ENCODE peak calls at places on chromosomes 6 and 20, in ten cellular contexts. One of them, this sample, is unnamed.
A peak's percentile ranks its signal among the peaks of the same experiment; 100 is the strongest.

GRCh38 chr6:104575536-104575935 is 284.2 kb downstream of the HACE1 start:
- DNase-seq in EH: no peak
- DNase-seq in GM13977: no peak
- DNase-seq in cardiac muscle cell: no peak
- DNase-seq in NCI-H1092: no peak
- DNase-seq in AG10803: no peak
- DNase-seq in CD8-positive, alpha-beta T cell: no peak
- DNase-seq in SW480: no peak
- DNase-seq in NCI-H1417: no peak
- DNase-seq in GM04503: no peak
- DNase-seq in this sample: no peak

GRCh38 chr6:15268130-15268908 is 22.4 kb downstream of the JARID2 start:
- DNase-seq in EH: peak; percentile 48
- DNase-seq in GM13977: no peak
- DNase-seq in cardiac muscle cell: peak; percentile 49
- DNase-seq in NCI-H1092: no peak
- DNase-seq in AG10803: no peak
- DNase-seq in CD8-positive, alpha-beta T cell: no peak
- DNase-seq in SW480: no peak
- DNase-seq in NCI-H1417: no peak
- DNase-seq in GM04503: no peak
- DNase-seq in this sample: no peak

GRCh38 chr6:147909645-147910044 is 401.2 kb downstream of the SAMD5 start:
- DNase-seq in EH: peak; percentile 61
- DNase-seq in GM13977: no peak
- DNase-seq in cardiac muscle cell: no peak
- DNase-seq in NCI-H1092: no peak
- DNase-seq in AG10803: no peak
- DNase-seq in CD8-positive, alpha-beta T cell: no peak
- DNase-seq in SW480: no peak
- DNase-seq in NCI-H1417: no peak
- DNase-seq in GM04503: no peak
- DNase-seq in this sample: no peak

GRCh38 chr6:89487864-89488263 is 54.9 kb downstream of the ANKRD6 start:
- DNase-seq in EH: no peak
- DNase-seq in GM13977: no peak
- DNase-seq in cardiac muscle cell: no peak
- DNase-seq in NCI-H1092: no peak
- DNase-seq in AG10803: no peak
- DNase-seq in CD8-positive, alpha-beta T cell: no peak
- DNase-seq in SW480: no peak
- DNase-seq in NCI-H1417: peak; percentile 23
- DNase-seq in GM04503: no peak
- DNase-seq in this sample: no peak

GRCh38 chr6:31558631-31559500 is 11.5 kb downstream of the NFKBIL1 start:
- DNase-seq in EH: peak; percentile 65
- DNase-seq in GM13977: peak; percentile 74
- DNase-seq in cardiac muscle cell: peak; percentile 52
- DNase-seq in NCI-H1092: no peak
- DNase-seq in AG10803: peak; percentile 48
- DNase-seq in CD8-positive, alpha-beta T cell: peak; percentile 80
- DNase-seq in SW480: no peak
- DNase-seq in NCI-H1417: no peak
- DNase-seq in GM04503: no peak
- DNase-seq in this sample: no peak

GRCh38 chr6:47587503-47587902 is 109.9 kb downstream of the CD2AP start:
- DNase-seq in EH: peak; percentile 39
- DNase-seq in GM13977: no peak
- DNase-seq in cardiac muscle cell: no peak
- DNase-seq in NCI-H1092: no peak
- DNase-seq in AG10803: peak; percentile 31
- DNase-seq in CD8-positive, alpha-beta T cell: no peak
- DNase-seq in SW480: no peak
- DNase-seq in NCI-H1417: no peak
- DNase-seq in GM04503: no peak
- DNase-seq in this sample: no peak

GRCh38 chr6:157885211-157885788 is 62.3 kb downstream of the SNX9 start:
- DNase-seq in EH: no peak
- DNase-seq in GM13977: peak; percentile 12
- DNase-seq in cardiac muscle cell: no peak
- DNase-seq in NCI-H1092: no peak
- DNase-seq in AG10803: no peak
- DNase-seq in CD8-positive, alpha-beta T cell: peak; percentile 85
- DNase-seq in SW480: no peak
- DNase-seq in NCI-H1417: no peak
- DNase-seq in GM04503: no peak
- DNase-seq in this sample: no peak

GRCh38 chr6:19691465-19692167 is 145.6 kb upstream of the ID4 start:
- DNase-seq in EH: no peak
- DNase-seq in GM13977: no peak
- DNase-seq in cardiac muscle cell: peak; percentile 29
- DNase-seq in NCI-H1092: peak; percentile 5
- DNase-seq in AG10803: peak; percentile 5
- DNase-seq in CD8-positive, alpha-beta T cell: no peak
- DNase-seq in SW480: no peak
- DNase-seq in NCI-H1417: no peak
- DNase-seq in GM04503: no peak
- DNase-seq in this sample: no peak

GRCh38 chr6:142786476-142786875 is 158.5 kb downstream of the HIVEP2 start:
- DNase-seq in EH: peak; percentile 65
- DNase-seq in GM13977: no peak
- DNase-seq in cardiac muscle cell: peak; percentile 11
- DNase-seq in NCI-H1092: no peak
- DNase-seq in AG10803: no peak
- DNase-seq in CD8-positive, alpha-beta T cell: no peak
- DNase-seq in SW480: no peak
- DNase-seq in NCI-H1417: no peak
- DNase-seq in GM04503: no peak
- DNase-seq in this sample: no peak

GRCh38 chr6:21325201-21325856 is 268.2 kb upstream of the SOX4 start:
- DNase-seq in EH: no peak
- DNase-seq in GM13977: no peak
- DNase-seq in cardiac muscle cell: no peak
- DNase-seq in NCI-H1092: no peak
- DNase-seq in AG10803: no peak
- DNase-seq in CD8-positive, alpha-beta T cell: no peak
- DNase-seq in SW480: no peak
- DNase-seq in NCI-H1417: no peak
- DNase-seq in GM04503: no peak
- DNase-seq in this sample: no peak

GRCh38 chr6:126824815-126825214 is 293.7 kb upstream of the RSPO3 start:
- DNase-seq in EH: no peak
- DNase-seq in GM13977: no peak
- DNase-seq in cardiac muscle cell: no peak
- DNase-seq in NCI-H1092: no peak
- DNase-seq in AG10803: no peak
- DNase-seq in CD8-positive, alpha-beta T cell: no peak
- DNase-seq in SW480: no peak
- DNase-seq in NCI-H1417: no peak
- DNase-seq in GM04503: no peak
- DNase-seq in this sample: no peak

GRCh38 chr20:63898882-63899558 is 4.1 kb downstream of the DNAJC5 start:
- DNase-seq in EH: no peak
- DNase-seq in GM13977: no peak
- DNase-seq in cardiac muscle cell: no peak
- DNase-seq in NCI-H1092: no peak
- DNase-seq in AG10803: no peak
- DNase-seq in CD8-positive, alpha-beta T cell: peak; percentile 29
- DNase-seq in SW480: no peak
- DNase-seq in NCI-H1417: no peak
- DNase-seq in GM04503: no peak
- DNase-seq in this sample: no peak

GRCh38 chr6:88785478-88785877 is 177.9 kb downstream of the RNGTT start:
- DNase-seq in EH: peak; percentile 17
- DNase-seq in GM13977: no peak
- DNase-seq in cardiac muscle cell: peak; percentile 10
- DNase-seq in NCI-H1092: no peak
- DNase-seq in AG10803: peak; percentile 15
- DNase-seq in CD8-positive, alpha-beta T cell: no peak
- DNase-seq in SW480: no peak
- DNase-seq in NCI-H1417: no peak
- DNase-seq in GM04503: no peak
- DNase-seq in this sample: no peak

GRCh38 chr6:38580030-38580429 is 59.7 kb downstream of the BTBD9 start:
- DNase-seq in EH: no peak
- DNase-seq in GM13977: no peak
- DNase-seq in cardiac muscle cell: no peak
- DNase-seq in NCI-H1092: no peak
- DNase-seq in AG10803: no peak
- DNase-seq in CD8-positive, alpha-beta T cell: no peak
- DNase-seq in SW480: no peak
- DNase-seq in NCI-H1417: no peak
- DNase-seq in GM04503: no peak
- DNase-seq in this sample: no peak

GRCh38 chr6:132362318-132363185 is 38.7 kb downstream of the MOXD1 start:
- DNase-seq in EH: peak; percentile 10
- DNase-seq in GM13977: no peak
- DNase-seq in cardiac muscle cell: peak; percentile 48
- DNase-seq in NCI-H1092: no peak
- DNase-seq in AG10803: no peak
- DNase-seq in CD8-positive, alpha-beta T cell: no peak
- DNase-seq in SW480: no peak
- DNase-seq in NCI-H1417: no peak
- DNase-seq in GM04503: no peak
- DNase-seq in this sample: no peak

GRCh38 chr6:31193206-31193605 is 22.7 kb upstream of the POU5F1 start:
- DNase-seq in EH: no peak
- DNase-seq in GM13977: no peak
- DNase-seq in cardiac muscle cell: no peak
- DNase-seq in NCI-H1092: no peak
- DNase-seq in AG10803: no peak
- DNase-seq in CD8-positive, alpha-beta T cell: no peak
- DNase-seq in SW480: no peak
- DNase-seq in NCI-H1417: no peak
- DNase-seq in GM04503: no peak
- DNase-seq in this sample: no peak

GRCh38 chr6:32622545-32623401 is 14.4 kb upstream of the HLA-DQA1 start:
- DNase-seq in EH: peak; percentile 27
- DNase-seq in GM13977: peak; percentile 53
- DNase-seq in cardiac muscle cell: peak; percentile 55
- DNase-seq in NCI-H1092: no peak
- DNase-seq in AG10803: peak; percentile 22
- DNase-seq in CD8-positive, alpha-beta T cell: peak; percentile 44
- DNase-seq in SW480: peak; percentile 69
- DNase-seq in NCI-H1417: peak; percentile 29
- DNase-seq in GM04503: no peak
- DNase-seq in this sample: peak; percentile 86

GRCh38 chr6:125066964-125067363 is 86.6 kb upstream of the TPD52L1 start:
- DNase-seq in EH: peak; percentile 64
- DNase-seq in GM13977: no peak
- DNase-seq in cardiac muscle cell: peak; percentile 73
- DNase-seq in NCI-H1092: no peak
- DNase-seq in AG10803: peak; percentile 50
- DNase-seq in CD8-positive, alpha-beta T cell: peak; percentile 28
- DNase-seq in SW480: peak; percentile 49
- DNase-seq in NCI-H1417: peak; percentile 56
- DNase-seq in GM04503: no peak
- DNase-seq in this sample: no peak

GRCh38 chr6:85250586-85251216 is 199.2 kb upstream of the NT5E start:
- DNase-seq in EH: peak; percentile 1
- DNase-seq in GM13977: no peak
- DNase-seq in cardiac muscle cell: peak; percentile 64
- DNase-seq in NCI-H1092: no peak
- DNase-seq in AG10803: peak; percentile 9
- DNase-seq in CD8-positive, alpha-beta T cell: no peak
- DNase-seq in SW480: no peak
- DNase-seq in NCI-H1417: no peak
- DNase-seq in GM04503: no peak
- DNase-seq in this sample: no peak

GRCh38 chr6:7058250-7058923 is 49.4 kb upstream of the RREB1 start:
- DNase-seq in EH: peak; percentile 95
- DNase-seq in GM13977: no peak
- DNase-seq in cardiac muscle cell: peak; percentile 95
- DNase-seq in NCI-H1092: no peak
- DNase-seq in AG10803: peak; percentile 94
- DNase-seq in CD8-positive, alpha-beta T cell: no peak
- DNase-seq in SW480: peak; percentile 98
- DNase-seq in NCI-H1417: no peak
- DNase-seq in GM04503: peak; percentile 85
- DNase-seq in this sample: no peak

GRCh38 chr20:53215166-53215565 is 243.0 kb downstream of the TSHZ2 start:
- DNase-seq in EH: no peak
- DNase-seq in GM13977: no peak
- DNase-seq in cardiac muscle cell: no peak
- DNase-seq in NCI-H1092: no peak
- DNase-seq in AG10803: no peak
- DNase-seq in CD8-positive, alpha-beta T cell: no peak
- DNase-seq in SW480: no peak
- DNase-seq in NCI-H1417: peak; percentile 27
- DNase-seq in GM04503: no peak
- DNase-seq in this sample: peak; percentile 71

GRCh38 chr6:1199981-1200637 is 111.8 kb upstream of the FOXQ1 start:
- DNase-seq in EH: no peak
- DNase-seq in GM13977: no peak
- DNase-seq in cardiac muscle cell: no peak
- DNase-seq in NCI-H1092: no peak
- DNase-seq in AG10803: no peak
- DNase-seq in CD8-positive, alpha-beta T cell: no peak
- DNase-seq in SW480: peak; percentile 89
- DNase-seq in NCI-H1417: no peak
- DNase-seq in GM04503: no peak
- DNase-seq in this sample: no peak

GRCh38 chr20:51752343-51752951 is 15.7 kb downstream of the ATP9A start:
- DNase-seq in EH: peak; percentile 95
- DNase-seq in GM13977: no peak
- DNase-seq in cardiac muscle cell: peak; percentile 77
- DNase-seq in NCI-H1092: no peak
- DNase-seq in AG10803: peak; percentile 92
- DNase-seq in CD8-positive, alpha-beta T cell: no peak
- DNase-seq in SW480: peak; percentile 82
- DNase-seq in NCI-H1417: no peak
- DNase-seq in GM04503: peak; percentile 90
- DNase-seq in this sample: no peak

GRCh38 chr6:30883743-30884520 is at the start of gene DDR1:
- DNase-seq in EH: peak; percentile 74
- DNase-seq in GM13977: peak; percentile 89
- DNase-seq in cardiac muscle cell: peak; percentile 91
- DNase-seq in NCI-H1092: no peak
- DNase-seq in AG10803: peak; percentile 57
- DNase-seq in CD8-positive, alpha-beta T cell: peak; percentile 39
- DNase-seq in SW480: peak; percentile 72
- DNase-seq in NCI-H1417: peak; percentile 52
- DNase-seq in GM04503: no peak
- DNase-seq in this sample: no peak